ENCODE peak calls at places on chromosomes 2 and 18, in eight cellular contexts. E is HEK293T, X is GM06990, D is T-helper 17 cell, M is BJ, T is HFFc6, B is WTC11, S is ELR. W is an unnamed sample.

GRCh38 chr18:23668731-23669130 is 6.0 kb upstream of the ANKRD29 start:
- DNase-seq in E (no peak), X (no peak), D (no peak), M (no peak), T (no peak), B (no peak), S (no peak), W (no peak)

GRCh38 chr2:171824086-171824485 is 70.0 kb downstream of the SLC25A12 start:
- DNase-seq in E (no peak), X (no peak), D (no peak), M (no peak), T (peak; percentile 33), B (no peak), S (no peak), W (no peak)

GRCh38 chr2:31383471-31384153 is 30.9 kb downstream of the XDH start:
- DNase-seq in E (no peak), X (no peak), D (no peak), M (no peak), T (peak; percentile 24), B (no peak), S (peak; percentile 78), W (peak; percentile 17)

GRCh38 chr18:72868666-72869661 is 1.2 kb upstream of the NETO1 start:
- DNase-seq in E (no peak), X (no peak), D (no peak), M (no peak), T (no peak), B (peak; percentile 28), S (no peak), W (no peak)

GRCh38 chr2:51829477-51829876 is 797.5 kb upstream of the NRXN1 start:
- DNase-seq in E (no peak), X (no peak), D (no peak), M (no peak), T (no peak), B (no peak), S (no peak), W (no peak)

GRCh38 chr2:233094614-233095013 is 34.5 kb downstream of the INPP5D start:
- DNase-seq in E (no peak), X (no peak), D (no peak), M (no peak), T (no peak), B (no peak), S (no peak), W (no peak)

GRCh38 chr2:199955007-199955338 is 318 bp downstream of the TYW5 start:
- DNase-seq in E (no peak), X (no peak), D (no peak), M (no peak), T (peak; percentile 33), B (no peak), S (peak; percentile 68), W (no peak)

GRCh38 chr2:119136872-119137271 is 21.7 kb downstream of the C1QL2 start:
- DNase-seq in E (no peak), X (no peak), D (no peak), M (no peak), T (no peak), B (no peak), S (no peak), W (no peak)

GRCh38 chr2:105396254-105397024 is 2.4 kb downstream of the FHL2 start:
- DNase-seq in E (no peak), X (no peak), D (no peak), M (peak; percentile 98), T (peak; percentile 99), B (no peak), S (peak; percentile 100), W (no peak)

GRCh38 chr18:2910751-2911425 is 64.1 kb downstream of the EMILIN2 start:
- DNase-seq in E (no peak), X (no peak), D (no peak), M (no peak), T (no peak), B (no peak), S (no peak), W (no peak)

GRCh38 chr18:54879691-54880090 is 51.4 kb downstream of the RAB27B start:
- DNase-seq in E (no peak), X (no peak), D (no peak), M (no peak), T (no peak), B (no peak), S (no peak), W (no peak)

GRCh38 chr2:8282858-8283252 is 399.0 kb upstream of the ID2 start:
- DNase-seq in E (no peak), X (no peak), D (no peak), M (no peak), T (no peak), B (no peak), S (no peak), W (no peak)

GRCh38 chr2:56133931-56134629 is 49.7 kb upstream of the CCDC85A start:
- DNase-seq in E (no peak), X (no peak), D (no peak), M (no peak), T (no peak), B (no peak), S (no peak), W (no peak)

GRCh38 chr2:171160119-171160629 is 519 bp downstream of the TLK1 start:
- DNase-seq in E (peak; percentile 59), X (peak; percentile 79), D (peak; percentile 52), M (no peak), T (peak; percentile 50), B (peak; percentile 69), S (peak; percentile 74), W (peak; percentile 74)

GRCh38 chr2:241546771-241547498 is 11.6 kb upstream of the BOK start:
- DNase-seq in E (no peak), X (no peak), D (no peak), M (peak; percentile 97), T (peak; percentile 92), B (no peak), S (peak; percentile 95), W (no peak)

GRCh38 chr2:135650721-135651120 is 90.9 kb upstream of the UBXN4 start:
- DNase-seq in E (no peak), X (no peak), D (no peak), M (no peak), T (peak; percentile 1), B (no peak), S (peak; percentile 52), W (no peak)

GRCh38 chr2:230807686-230808085 is 57.1 kb upstream of the ITM2C start:
- DNase-seq in E (no peak), X (no peak), D (no peak), M (no peak), T (no peak), B (no peak), S (no peak), W (no peak)

GRCh38 chr2:98469862-98470544 is 25.3 kb downstream of the INPP4A start:
- DNase-seq in E (no peak), X (no peak), D (no peak), M (no peak), T (no peak), B (no peak), S (no peak), W (no peak)

GRCh38 chr2:158460632-158461297 is 4.0 kb downstream of the PKP4 start:
- DNase-seq in E (no peak), X (no peak), D (no peak), M (no peak), T (no peak), B (no peak), S (peak; percentile 13), W (no peak)

GRCh38 chr18:45856526-45856925 is 31.1 kb downstream of the SIGLEC15 start:
- DNase-seq in E (no peak), X (no peak), D (no peak), M (no peak), T (no peak), B (no peak), S (no peak), W (no peak)

GRCh38 chr18:80143876-80144275 is 34.8 kb downstream of the ADNP2 start:
- DNase-seq in E (no peak), X (no peak), D (no peak), M (no peak), T (peak; percentile 51), B (no peak), S (peak; percentile 81), W (no peak)

GRCh38 chr2:41965886-41966285 is 81.9 kb upstream of the PKDCC start:
- DNase-seq in E (no peak), X (no peak), D (no peak), M (no peak), T (no peak), B (no peak), S (no peak), W (no peak)

GRCh38 chr2:34474646-34475045 is 875.5 kb upstream of the FAM98A start:
- DNase-seq in E (no peak), X (no peak), D (no peak), M (no peak), T (no peak), B (no peak), S (no peak), W (no peak)

GRCh38 chr2:172102159-172102857 is 392 bp downstream of the DLX2 start:
- DNase-seq in E (no peak), X (peak; percentile 59), D (no peak), M (no peak), T (peak; percentile 92), B (peak; percentile 41), S (peak; percentile 89), W (peak; percentile 38)

GRCh38 chr2:171225989-171226388 is 65.3 kb upstream of the TLK1 start:
- DNase-seq in E (no peak), X (no peak), D (no peak), M (no peak), T (no peak), B (no peak), S (no peak), W (no peak)

GRCh38 chr18:12301263-12302005 is 6.6 kb upstream of the TUBB6 start:
- DNase-seq in E (no peak), X (no peak), D (no peak), M (no peak), T (no peak), B (no peak), S (no peak), W (no peak)

GRCh38 chr2:44079686-44080085 is 83.9 kb upstream of the LRPPRC start:
- DNase-seq in E (no peak), X (no peak), D (no peak), M (no peak), T (no peak), B (no peak), S (no peak), W (no peak)

GRCh38 chr2:112881217-112882000 is 29.6 kb upstream of the IL37 start:
- DNase-seq in E (no peak), X (peak; percentile 44), D (no peak), M (peak; percentile 82), T (peak; percentile 92), B (no peak), S (peak; percentile 98), W (no peak)

GRCh38 chr2:173354073-173354600 is 535 bp upstream of the CDCA7 start:
- DNase-seq in E (peak; percentile 71), X (no peak), D (no peak), M (no peak), T (no peak), B (no peak), S (peak; percentile 74), W (peak; percentile 91)

GRCh38 chr2:241559489-241560180 is 1.1 kb downstream of the BOK start:
- DNase-seq in E (peak; percentile 63), X (no peak), D (no peak), M (no peak), T (no peak), B (no peak), S (peak; percentile 73), W (peak; percentile 31)

GRCh38 chr2:15943378-15943851 is 3.1 kb downstream of the MYCN start:
- DNase-seq in E (peak; percentile 62), X (no peak), D (no peak), M (no peak), T (no peak), B (peak; percentile 69), S (no peak), W (no peak)

GRCh38 chr2:138689705-138690104 is 90.5 kb downstream of the NXPH2 start:
- DNase-seq in E (no peak), X (no peak), D (no peak), M (no peak), T (no peak), B (no peak), S (no peak), W (peak; percentile 76)

W was measured in T-helper 2 cell.